ENCODE peak calls at places on chromosome 22, in eight cellular contexts. Q is IMR-90, N is fibroblast of mammary gland, E is pancreas, Y is HTR-8/SVneo, K is fibroblast of lung, A is hypothalamus, S is K562. L is an unnamed sample.

GRCh38 chr22:43118953-43119458 is 8.5 kb downstream of the BIK start:
- DNase-seq in A (no peak), Y (no peak), E (no peak), Q (no peak), S (no peak), K (no peak), N (peak; percentile 33), L (no peak)

GRCh38 chr22:37240240-37240940 is 3.7 kb downstream of the RAC2 start:
- DNase-seq in Q (no peak), N (no peak), E (no peak), Y (no peak), K (no peak), S (no peak), A (no peak), L (no peak)

GRCh38 chr22:33576205-33576604 is 344.1 kb downstream of the LARGE1 start:
- DNase-seq in K (no peak), E (no peak), Y (no peak), A (no peak), N (no peak), Q (no peak), S (no peak), L (no peak)

GRCh38 chr22:31451709-31452571 is 37.7 kb downstream of the EIF4ENIF1 start:
- DNase-seq in K (peak; percentile 59), S (peak; percentile 27), Y (peak; percentile 32), N (peak; percentile 67), A (no peak), E (no peak), Q (peak; percentile 59), L (peak; percentile 35)

GRCh38 chr22:19331975-19332374 is 40.5 kb upstream of the CLTCL1 start:
- DNase-seq in Y (no peak), E (no peak), A (no peak), N (no peak), S (no peak), Q (no peak), K (no peak), L (no peak)

GRCh38 chr22:38316340-38317236 is 645 bp downstream of the CSNK1E start:
- DNase-seq in K (peak; percentile 60), E (peak; percentile 82), Q (peak; percentile 51), N (peak; percentile 56), Y (no peak), S (peak; percentile 51), A (peak; percentile 84), L (peak; percentile 52)

GRCh38 chr22:48187272-48187855 is 1424.9 kb downstream of the TBC1D22A start:
- DNase-seq in S (no peak), A (no peak), E (no peak), K (no peak), Y (no peak), Q (no peak), N (no peak), L (no peak)

GRCh38 chr22:37657590-37658132 is 862 bp upstream of the PDXP start:
- DNase-seq in Y (no peak), A (peak; percentile 10), E (no peak), N (no peak), S (peak; percentile 74), Q (peak; percentile 7), K (no peak), L (no peak)

GRCh38 chr22:22248878-22249277 is 4.3 kb downstream of the VPREB1 start:
- DNase-seq in K (no peak), E (no peak), A (no peak), S (no peak), Y (no peak), Q (no peak), N (no peak), L (no peak)

L was measured in RPMI7951.